ENCODE peak calls at places on chromosome 1, in four cellular contexts. One of them, this sample, is unnamed. For H3K4me1, the result is how much of the 10 kb centered on the place peaks cover.

GRCh38 chr1:177546346-177546745 is 375.6 kb downstream of the BRINP2 start:
- DNase-seq in IMR-90: no peak
- DNase-seq in fibroblast of lung: no peak
- DNase-seq in heart right ventricle: no peak
- DNase-seq in this sample: no peak

GRCh38 chr1:174273766-174274165 is 114.4 kb downstream of the RABGAP1L start:
- DNase-seq in IMR-90: no peak
- DNase-seq in fibroblast of lung: no peak
- DNase-seq in heart right ventricle: no peak
- DNase-seq in this sample: no peak

GRCh38 chr1:30047576-30047975 is 675.8 kb downstream of the MATN1 start:
- DNase-seq in heart right ventricle: no peak
- DNase-seq in IMR-90: no peak
- DNase-seq in fibroblast of lung: no peak
- DNase-seq in this sample: no peak

GRCh38 chr1:247113094-247113497 is 8.9 kb upstream of the ZNF669 start:
- DNase-seq in heart right ventricle: peak
- DNase-seq in IMR-90: no peak
- DNase-seq in fibroblast of lung: no peak
- DNase-seq in this sample: no peak

GRCh38 chr1:233040494-233040893 is 90.1 kb downstream of the NTPCR start:
- DNase-seq in IMR-90: no peak
- DNase-seq in fibroblast of lung: no peak
- DNase-seq in heart right ventricle: no peak
- DNase-seq in this sample: no peak

GRCh38 chr1:112672009-112672408 is 2.5 kb upstream of the MOV10 start:
- DNase-seq in IMR-90: no peak
- DNase-seq in heart right ventricle: no peak
- DNase-seq in fibroblast of lung: no peak
- DNase-seq in this sample: no peak

GRCh38 chr1:185355947-185356346 is 38.9 kb upstream of the IVNS1ABP start:
- DNase-seq in heart right ventricle: no peak
- DNase-seq in fibroblast of lung: no peak
- DNase-seq in IMR-90: no peak
- DNase-seq in this sample: no peak

GRCh38 chr1:199291022-199291740 is 652.3 kb downstream of the PTPRC start:
- DNase-seq in heart right ventricle: no peak
- DNase-seq in IMR-90: no peak
- DNase-seq in fibroblast of lung: no peak
- DNase-seq in this sample: no peak

GRCh38 chr1:62241357-62242131 is 46.9 kb downstream of the L1TD1 start:
- DNase-seq in fibroblast of lung: no peak
- DNase-seq in heart right ventricle: no peak
- DNase-seq in IMR-90: no peak
- DNase-seq in this sample: peak

GRCh38 chr1:21816602-21817302 is 4.7 kb downstream of the LDLRAD2 start:
- DNase-seq in heart right ventricle: no peak
- DNase-seq in fibroblast of lung: peak
- DNase-seq in IMR-90: peak
- DNase-seq in this sample: no peak

GRCh38 chr1:26913754-26914619 is at the start of gene NR0B2:
- DNase-seq in IMR-90: no peak
- DNase-seq in heart right ventricle: peak
- DNase-seq in fibroblast of lung: no peak
- DNase-seq in this sample: peak

GRCh38 chr1:109983380-109984189 is 980 bp upstream of the AHCYL1 start:
- DNase-seq in IMR-90: no peak
- DNase-seq in fibroblast of lung: peak
- DNase-seq in heart right ventricle: no peak
- DNase-seq in this sample: no peak

GRCh38 chr1:157403203-157403602 is 149.1 kb downstream of the FCRL5 start:
- DNase-seq in IMR-90: no peak
- DNase-seq in heart right ventricle: no peak
- DNase-seq in fibroblast of lung: no peak
- DNase-seq in this sample: no peak

GRCh38 chr1:53183277-53183990 is 13.2 kb upstream of the CPT2 start:
- DNase-seq in IMR-90: peak
- DNase-seq in heart right ventricle: no peak
- DNase-seq in fibroblast of lung: peak
- DNase-seq in this sample: peak

GRCh38 chr1:75632350-75632949 is 21.5 kb upstream of the SLC44A5 start:
- DNase-seq in IMR-90: peak
- DNase-seq in heart right ventricle: no peak
- DNase-seq in fibroblast of lung: peak
- DNase-seq in this sample: no peak

GRCh38 chr1:15523104-15523921 is 702 bp downstream of the CASP9 start:
- DNase-seq in heart right ventricle: no peak
- DNase-seq in fibroblast of lung: peak
- DNase-seq in IMR-90: no peak
- DNase-seq in this sample: no peak

GRCh38 chr1:67564193-67564592 is 120.8 kb upstream of the GADD45A start:
- DNase-seq in IMR-90: peak
- DNase-seq in fibroblast of lung: peak
- DNase-seq in heart right ventricle: peak
- DNase-seq in this sample: no peak

GRCh38 chr1:1213153-1213918 is 617 bp downstream of the TNFRSF4 start:
- DNase-seq in heart right ventricle: no peak
- DNase-seq in IMR-90: no peak
- DNase-seq in fibroblast of lung: no peak
- DNase-seq in this sample: peak

GRCh38 chr1:82813351-82813750 is 1012.6 kb downstream of the ADGRL2 start:
- DNase-seq in fibroblast of lung: no peak
- DNase-seq in heart right ventricle: no peak
- DNase-seq in IMR-90: no peak
- DNase-seq in this sample: no peak

GRCh38 chr1:179021873-179022272 is 3.8 kb upstream of the FAM20B start:
- DNase-seq in IMR-90: peak
- DNase-seq in heart right ventricle: no peak
- DNase-seq in fibroblast of lung: peak
- DNase-seq in this sample: no peak

GRCh38 chr1:30641557-30642353 is 81.6 kb downstream of the MATN1 start:
- DNase-seq in heart right ventricle: no peak
- DNase-seq in fibroblast of lung: no peak
- DNase-seq in IMR-90: no peak
- DNase-seq in this sample: no peak

GRCh38 chr1:169466259-169467230 is 19.2 kb downstream of the SLC19A2 start:
- DNase-seq in heart right ventricle: no peak
- DNase-seq in fibroblast of lung: peak
- DNase-seq in IMR-90: peak
- DNase-seq in this sample: no peak

GRCh38 chr1:94646151-94646643 is 104.6 kb upstream of the F3 start:
- DNase-seq in heart right ventricle: no peak
- DNase-seq in IMR-90: peak
- DNase-seq in fibroblast of lung: peak
- DNase-seq in this sample: no peak

GRCh38 chr1:51729824-51730284 is 113.0 kb downstream of the OSBPL9 start:
- DNase-seq in IMR-90: peak
- DNase-seq in fibroblast of lung: no peak
- DNase-seq in heart right ventricle: no peak
- DNase-seq in this sample: no peak

GRCh38 chr1:234219711-234220110 is 153.5 kb upstream of the COA6 start:
- DNase-seq in fibroblast of lung: no peak
- DNase-seq in heart right ventricle: no peak
- DNase-seq in IMR-90: no peak
- DNase-seq in this sample: no peak

GRCh38 chr1:2557146-2558029 is 1.2 kb downstream of the TNFRSF14 start:
- DNase-seq in IMR-90: no peak
- DNase-seq in fibroblast of lung: no peak
- DNase-seq in heart right ventricle: no peak
- DNase-seq in this sample: no peak

GRCh38 chr1:209405183-209405823 is 178.2 kb upstream of the CAMK1G start:
- DNase-seq in IMR-90: peak
- DNase-seq in heart right ventricle: no peak
- DNase-seq in fibroblast of lung: peak
- DNase-seq in this sample: no peak

GRCh38 chr1:7292033-7292681 is 478.9 kb upstream of the VAMP3 start:
- DNase-seq in fibroblast of lung: no peak
- DNase-seq in heart right ventricle: no peak
- DNase-seq in IMR-90: no peak
- DNase-seq in this sample: no peak

GRCh38 chr1:241499910-241500309 is 19.6 kb downstream of the FH start:
- DNase-seq in heart right ventricle: no peak
- DNase-seq in fibroblast of lung: peak
- DNase-seq in IMR-90: peak
- DNase-seq in this sample: no peak
- TF ChIP-seq CTCF in heart right ventricle: peak
- TF ChIP-seq CTCF in fibroblast of lung: peak
- TF ChIP-seq CTCF in IMR-90: peak
- TF ChIP-seq CTCF in this sample: no peak

GRCh38 chr1:111512132-111512874 is 8.9 kb upstream of the ADORA3 start:
- DNase-seq in heart right ventricle: no peak
- DNase-seq in fibroblast of lung: no peak
- DNase-seq in IMR-90: no peak
- DNase-seq in this sample: peak

GRCh38 chr1:111515291-111516007 is 12.0 kb upstream of the ADORA3 start:
- DNase-seq in heart right ventricle: peak
- DNase-seq in fibroblast of lung: peak
- DNase-seq in IMR-90: peak
- DNase-seq in this sample: peak

GRCh38 chr1:111516008-111516535 is 12.6 kb upstream of the ADORA3 start:
- DNase-seq in fibroblast of lung: peak
- DNase-seq in heart right ventricle: peak
- DNase-seq in IMR-90: peak
- DNase-seq in this sample: peak

GRCh38 chr1:111511362-111511761 is 7.9 kb upstream of the ADORA3 start:
- DNase-seq in fibroblast of lung: no peak
- DNase-seq in IMR-90: no peak
- DNase-seq in heart right ventricle: no peak
- DNase-seq in this sample: no peak

GRCh38 chr1:111513410-111514020 is 10.1 kb upstream of the ADORA3 start:
- DNase-seq in IMR-90: no peak
- DNase-seq in fibroblast of lung: no peak
- DNase-seq in heart right ventricle: no peak
- DNase-seq in this sample: peak
- H3K4me1 ChIP-seq in IMR-90: under half
- H3K4me1 ChIP-seq in fibroblast of lung: under half
- H3K4me1 ChIP-seq in heart right ventricle: under half
- H3K4me1 ChIP-seq in this sample: half or more

GRCh38 chr1:155978325-155978972 is at the start of gene ARHGEF2:
- DNase-seq in IMR-90: peak
- DNase-seq in heart right ventricle: peak
- DNase-seq in fibroblast of lung: peak
- DNase-seq in this sample: peak
- TF ChIP-seq CTCF in IMR-90: peak
- TF ChIP-seq CTCF in heart right ventricle: peak
- TF ChIP-seq CTCF in fibroblast of lung: peak
- TF ChIP-seq CTCF in this sample: peak

GRCh38 chr1:207021876-207022596 is 10.5 kb downstream of the C1orf116 start:
- DNase-seq in heart right ventricle: no peak
- DNase-seq in IMR-90: no peak
- DNase-seq in fibroblast of lung: no peak
- DNase-seq in this sample: no peak
- H3K4me1 ChIP-seq in heart right ventricle: under half
- H3K4me1 ChIP-seq in IMR-90: under half
- H3K4me1 ChIP-seq in fibroblast of lung: under half
- H3K4me1 ChIP-seq in this sample: half or more

DNA sequence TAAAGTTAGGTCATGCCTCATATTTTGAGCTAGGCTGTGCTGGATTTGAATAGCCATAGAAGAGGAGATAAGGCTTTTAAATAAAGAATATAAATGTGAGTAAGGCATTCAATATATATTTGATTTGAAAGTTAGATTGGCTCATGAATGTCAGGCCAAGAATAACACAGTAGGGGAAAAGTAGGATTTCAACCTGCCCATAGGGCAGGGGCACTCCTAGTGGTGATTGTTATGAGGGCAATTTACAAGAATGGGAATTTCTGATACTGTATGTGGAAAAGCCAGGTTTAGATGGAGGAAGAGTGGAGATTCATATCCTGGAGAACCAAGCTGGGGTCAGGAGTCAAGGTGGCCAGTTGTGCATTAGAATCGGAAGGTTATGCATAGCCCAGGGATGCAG is 74.9 kb downstream of the DNAH14 start:
- DNase-seq in fibroblast of lung: no peak
- DNase-seq in IMR-90: no peak
- DNase-seq in heart right ventricle: no peak
- DNase-seq in this sample: no peak
- TF ChIP-seq CTCF in fibroblast of lung: peak
- TF ChIP-seq CTCF in IMR-90: no peak
- TF ChIP-seq CTCF in heart right ventricle: no peak
- TF ChIP-seq CTCF in this sample: no peak

GRCh38 chr1:42922687-42923366 is 35.8 kb downstream of the SLC2A1 start:
- DNase-seq in heart right ventricle: no peak
- DNase-seq in IMR-90: peak
- DNase-seq in fibroblast of lung: peak
- DNase-seq in this sample: no peak
- H3K4me1 ChIP-seq in heart right ventricle: under half
- H3K4me1 ChIP-seq in IMR-90: under half
- H3K4me1 ChIP-seq in fibroblast of lung: under half
- H3K4me1 ChIP-seq in this sample: under half

DNA sequence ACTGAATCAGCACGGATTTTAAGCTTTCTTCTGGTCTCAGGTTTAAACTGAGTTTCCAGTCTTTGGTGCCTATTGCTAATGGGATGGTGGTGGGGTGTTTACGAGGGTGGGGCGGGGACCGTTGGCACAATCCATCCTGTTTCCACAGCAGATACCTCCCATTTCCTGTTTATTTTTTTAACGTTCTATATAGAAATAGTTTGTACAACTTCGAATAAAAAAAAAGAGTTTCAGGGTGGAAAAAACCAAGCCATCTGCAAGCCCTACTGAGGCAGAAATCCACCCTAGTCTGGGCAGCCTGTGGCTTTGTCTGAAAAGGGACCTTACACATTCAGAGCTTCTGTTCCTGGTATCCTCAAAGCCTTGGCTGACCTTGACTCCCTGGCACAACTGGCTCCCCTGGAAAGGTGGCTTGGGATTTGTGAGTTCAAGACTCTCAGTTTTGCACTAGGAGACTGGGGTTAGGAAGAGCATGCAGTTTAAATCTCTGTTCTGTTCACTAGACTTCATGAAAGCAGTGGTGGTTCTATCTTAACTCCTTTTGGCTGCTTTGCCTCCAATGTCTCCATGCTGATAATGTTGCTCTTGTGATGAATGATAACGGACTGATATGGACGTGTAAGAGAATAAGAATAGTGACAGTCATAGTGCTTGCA is 46.7 kb downstream of the VANGL2 start:
- DNase-seq in heart right ventricle: no peak
- DNase-seq in IMR-90: no peak
- DNase-seq in fibroblast of lung: no peak
- DNase-seq in this sample: no peak
- TF ChIP-seq CTCF in heart right ventricle: no peak
- TF ChIP-seq CTCF in IMR-90: no peak
- TF ChIP-seq CTCF in fibroblast of lung: no peak
- TF ChIP-seq CTCF in this sample: no peak

This sample was measured in left ventricle myocardium inferior.